ENCODE peak calls at places on chromosomes 3 and 15, in nine cellular contexts. T is Calu3; K is GM13977; D is cardiac fibroblast; O is DND-41; N is CD8-positive, alpha-beta T cell; H is activated B cell treated with CpG ODN at 0.5 μM for 24 hours; M is suprapubic skin; P is GM12864. W is an unnamed sample.

GRCh38 chr15:74808073-74808839 is 4.4 kb upstream of the LMAN1L start:
- DNase-seq in T (no peak), K (no peak), D (peak; percentile 23), O (no peak), N (no peak), H (no peak), M (no peak), P (no peak), W (no peak)

GRCh38 chr3:184685646-184686045 is 26.2 kb downstream of the MAGEF1 start:
- DNase-seq in T (no peak), K (no peak), D (no peak), O (no peak), N (no peak), H (no peak), M (no peak), P (no peak), W (peak; percentile 10)

GRCh38 chr3:63328386-63328785 is 50.3 kb downstream of the SYNPR start:
- DNase-seq in T (no peak), K (no peak), D (peak; percentile 68), O (no peak), N (no peak), H (no peak), M (no peak), P (no peak), W (no peak)

GRCh38 chr15:85330941-85331588 is 49.3 kb upstream of the AKAP13 start:
- DNase-seq in T (peak; percentile 89), K (peak; percentile 73), D (peak; percentile 97), O (peak; percentile 64), N (peak; percentile 58), H (peak; percentile 56), M (peak; percentile 92), P (peak; percentile 97), W (peak; percentile 96)

GRCh38 chr3:13353936-13354542 is 66.1 kb downstream of the NUP210 start:
- DNase-seq in T (no peak), K (no peak), D (peak; percentile 7), O (no peak), N (no peak), H (no peak), M (no peak), P (no peak), W (no peak)

GRCh38 chr3:172138031-172138538 is 98.7 kb downstream of the FNDC3B start:
- DNase-seq in T (peak; percentile 35), K (no peak), D (peak; percentile 60), O (no peak), N (no peak), H (no peak), M (no peak), P (no peak), W (no peak)

GRCh38 chr3:52290596-52291507 is 3.2 kb downstream of the GLYCTK start:
- DNase-seq in T (no peak), K (no peak), D (no peak), O (no peak), N (no peak), H (peak; percentile 12), M (no peak), P (no peak), W (peak; percentile 87)

GRCh38 chr3:70550723-70551319 is 238.4 kb upstream of the MDFIC2 start:
- DNase-seq in T (peak; percentile 75), K (no peak), D (peak; percentile 72), O (peak; percentile 71), N (peak; percentile 64), H (peak; percentile 61), M (peak; percentile 81), P (peak; percentile 8), W (no peak)

GRCh38 chr3:45968706-45969105 is 25.4 kb downstream of the CXCR6 start:
- DNase-seq in T (no peak), K (no peak), D (peak; percentile 65), O (no peak), N (no peak), H (no peak), M (no peak), P (no peak), W (no peak)

GRCh38 chr3:33218446-33219174 is at the start of gene SUSD5:
- DNase-seq in T (peak; percentile 36), K (no peak), D (peak; percentile 61), O (no peak), N (no peak), H (no peak), M (no peak), P (no peak), W (peak; percentile 90)

GRCh38 chr3:138349926-138350665 is 1.7 kb downstream of the MRAS start:
- DNase-seq in T (no peak), K (no peak), D (no peak), O (no peak), N (no peak), H (no peak), M (no peak), P (no peak), W (no peak)

GRCh38 chr3:73493543-73494314 is 131.0 kb downstream of the PDZRN3 start:
- DNase-seq in T (no peak), K (no peak), D (peak; percentile 78), O (no peak), N (no peak), H (no peak), M (no peak), P (no peak), W (no peak)

GRCh38 chr3:46986782-46987484 is 7.5 kb downstream of the NBEAL2 start:
- DNase-seq in T (no peak), K (no peak), D (no peak), O (peak; percentile 73), N (no peak), H (no peak), M (no peak), P (no peak), W (no peak)

GRCh38 chr3:57169106-57169505 is 4.0 kb upstream of the IL17RD start:
- DNase-seq in T (no peak), K (no peak), D (no peak), O (no peak), N (no peak), H (no peak), M (no peak), P (no peak), W (no peak)

GRCh38 chr3:65716372-65716771 is 322.3 kb downstream of the MAGI1 start:
- DNase-seq in T (no peak), K (no peak), D (no peak), O (no peak), N (no peak), H (no peak), M (no peak), P (no peak), W (no peak)

GRCh38 chr3:119403201-119403600 is 60.2 kb downstream of the TMEM39A start:
- DNase-seq in T (no peak), K (no peak), D (no peak), O (no peak), N (no peak), H (no peak), M (no peak), P (no peak), W (no peak)
- TF ChIP-seq CTCF in T (no peak), K (no peak), D (no peak), O (no peak), N (no peak), H (no peak), M (no peak), P (no peak), W (no peak)

GRCh38 chr3:194485876-194486539 is 794 bp downstream of the ATP13A3 start:
- DNase-seq in T (peak; percentile 51), K (peak; percentile 61), D (peak; percentile 47), O (peak; percentile 45), N (peak; percentile 34), H (peak; percentile 67), M (no peak), P (no peak), W (no peak)
- TF ChIP-seq CTCF in T (no peak), K (peak; percentile 30), D (peak; percentile 3), O (no peak), N (no peak), H (no peak), M (peak; percentile 17), P (peak; percentile 22), W (peak; percentile 59)

DNA sequence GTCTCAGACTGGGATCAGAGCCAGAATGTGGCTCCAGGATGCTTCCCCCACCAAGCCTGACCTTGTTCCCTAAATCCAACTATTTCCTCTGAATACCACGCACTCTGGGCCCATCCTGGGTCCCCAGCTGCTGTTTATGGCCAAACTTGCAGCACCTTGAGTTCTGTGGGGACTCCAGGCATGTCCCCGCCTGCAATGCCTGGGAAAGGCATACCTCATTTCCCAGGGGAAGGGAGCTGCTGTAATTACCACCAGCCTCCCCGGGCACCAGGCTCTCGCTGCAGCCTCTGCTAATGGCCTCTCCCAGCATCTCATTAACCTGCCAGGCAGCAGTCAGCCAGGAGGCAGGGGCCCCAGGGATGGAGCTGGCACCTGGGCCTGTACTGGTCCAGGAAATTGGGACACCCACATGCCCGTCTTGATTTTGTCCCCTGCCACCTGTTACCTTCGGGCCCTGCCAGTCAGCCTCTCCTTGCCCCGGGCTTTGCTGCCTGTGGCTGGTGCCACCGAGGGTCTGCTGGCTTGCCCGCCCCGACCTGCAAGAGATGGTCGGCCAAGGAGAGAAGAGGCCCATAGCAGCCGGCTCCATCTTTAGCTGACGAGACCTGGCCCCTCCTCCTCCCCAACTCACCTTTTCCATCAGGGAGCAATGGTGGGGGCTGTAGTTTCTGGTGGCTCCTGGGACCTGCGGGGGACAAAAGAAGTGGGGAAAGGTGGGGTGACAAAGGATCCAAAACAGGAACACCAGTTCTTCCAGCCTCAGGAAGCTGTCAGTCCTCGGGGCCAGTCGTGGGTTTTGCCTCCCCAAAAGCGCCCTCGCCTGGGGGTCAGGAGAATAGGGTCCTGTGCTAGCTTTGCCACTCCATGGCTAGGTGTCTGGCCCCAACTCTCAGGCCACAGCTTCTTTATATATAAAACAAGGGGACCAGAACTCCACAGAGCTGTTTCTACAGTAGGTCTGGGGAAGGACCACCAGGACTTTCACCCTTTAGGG is 4.3 kb downstream of the CCDC9B start:
- DNase-seq in T (no peak), K (peak; percentile 81), D (no peak), O (no peak), N (no peak), H (no peak), M (no peak), P (no peak), W (no peak)
- TF ChIP-seq CTCF in T (no peak), K (peak; percentile 70), D (peak; percentile 5), O (no peak), N (no peak), H (no peak), M (no peak), P (peak; percentile 44), W (peak; percentile 35)

GRCh38 chr3:141305436-141305835 is 62.9 kb upstream of the ZBTB38 start:
- DNase-seq in T (peak; percentile 46), K (no peak), D (peak; percentile 70), O (no peak), N (no peak), H (no peak), M (no peak), P (no peak), W (no peak)

GRCh38 chr3:141306922-141307321 is 61.4 kb upstream of the ZBTB38 start:
- DNase-seq in T (no peak), K (no peak), D (no peak), O (peak; percentile 35), N (no peak), H (no peak), M (no peak), P (no peak), W (no peak)

GRCh38 chr3:141306276-141306675 is 62.0 kb upstream of the ZBTB38 start:
- DNase-seq in T (no peak), K (no peak), D (no peak), O (no peak), N (no peak), H (no peak), M (no peak), P (no peak), W (no peak)

GRCh38 chr3:141303481-141304223 is 64.7 kb upstream of the ZBTB38 start:
- DNase-seq in T (peak; percentile 89), K (peak; percentile 72), D (peak; percentile 94), O (peak; percentile 70), N (peak; percentile 49), H (no peak), M (no peak), P (peak; percentile 69), W (no peak)

GRCh38 chr3:141302364-141303141 is 65.8 kb upstream of the ZBTB38 start:
- DNase-seq in T (no peak), K (no peak), D (peak; percentile 82), O (no peak), N (no peak), H (no peak), M (no peak), P (no peak), W (no peak)
- TF ChIP-seq CTCF in T (no peak), K (peak; percentile 20), D (peak; percentile 6), O (no peak), N (no peak), H (no peak), M (no peak), P (no peak), W (peak; percentile 77)

W was measured in chondrocyte.